ENCODE peak calls at places on chromosomes 3 and 15, in four cellular contexts. One of them, this sample, is unnamed.

GRCh38 chr3:27721717-27722564 is at the start of gene EOMES:
- DNase-seq in LoVo: peak
- DNase-seq in AG09309: no peak
- DNase-seq in stimulated activated CD4-positive, alpha-beta T cell treated with anti-CD3 and anti-CD28 coated beads, Interleukin-1b, Interleukin-23, amount 100 ng/mL, for 1 hour: no peak
- DNase-seq in this sample: peak

GRCh38 chr15:61253186-61253585 is 24.1 kb upstream of the RORA start:
- DNase-seq in LoVo: no peak
- DNase-seq in stimulated activated CD4-positive, alpha-beta T cell treated with anti-CD3 and anti-CD28 coated beads, Interleukin-1b, Interleukin-23, amount 100 ng/mL, for 1 hour: no peak
- DNase-seq in AG09309: no peak
- DNase-seq in this sample: no peak

GRCh38 chr15:37059051-37059450 is 41.3 kb downstream of the MEIS2 start:
- DNase-seq in stimulated activated CD4-positive, alpha-beta T cell treated with anti-CD3 and anti-CD28 coated beads, Interleukin-1b, Interleukin-23, amount 100 ng/mL, for 1 hour: no peak
- DNase-seq in AG09309: peak
- DNase-seq in LoVo: peak
- DNase-seq in this sample: no peak

GRCh38 chr15:45790325-45790943 is 155.6 kb downstream of the SQOR start:
- DNase-seq in LoVo: peak
- DNase-seq in stimulated activated CD4-positive, alpha-beta T cell treated with anti-CD3 and anti-CD28 coated beads, Interleukin-1b, Interleukin-23, amount 100 ng/mL, for 1 hour: no peak
- DNase-seq in AG09309: no peak
- DNase-seq in this sample: peak

GRCh38 chr15:76058714-76059319 is 968 bp upstream of the TMEM266 start:
- DNase-seq in AG09309: no peak
- DNase-seq in LoVo: no peak
- DNase-seq in stimulated activated CD4-positive, alpha-beta T cell treated with anti-CD3 and anti-CD28 coated beads, Interleukin-1b, Interleukin-23, amount 100 ng/mL, for 1 hour: no peak
- DNase-seq in this sample: peak

GRCh38 chr3:31106204-31106603 is 211.7 kb upstream of the GADL1 start:
- DNase-seq in stimulated activated CD4-positive, alpha-beta T cell treated with anti-CD3 and anti-CD28 coated beads, Interleukin-1b, Interleukin-23, amount 100 ng/mL, for 1 hour: no peak
- DNase-seq in LoVo: peak
- DNase-seq in AG09309: peak
- DNase-seq in this sample: no peak

GRCh38 chr15:39165026-39165706 is 415.7 kb upstream of the THBS1 start:
- DNase-seq in stimulated activated CD4-positive, alpha-beta T cell treated with anti-CD3 and anti-CD28 coated beads, Interleukin-1b, Interleukin-23, amount 100 ng/mL, for 1 hour: no peak
- DNase-seq in AG09309: no peak
- DNase-seq in LoVo: no peak
- DNase-seq in this sample: no peak

GRCh38 chr3:158683216-158683975 is 10.9 kb upstream of the LXN start:
- DNase-seq in LoVo: no peak
- DNase-seq in stimulated activated CD4-positive, alpha-beta T cell treated with anti-CD3 and anti-CD28 coated beads, Interleukin-1b, Interleukin-23, amount 100 ng/mL, for 1 hour: no peak
- DNase-seq in AG09309: peak
- DNase-seq in this sample: no peak

GRCh38 chr3:45198264-45199260 is 27.5 kb downstream of the TMEM158 start:
- DNase-seq in AG09309: no peak
- DNase-seq in stimulated activated CD4-positive, alpha-beta T cell treated with anti-CD3 and anti-CD28 coated beads, Interleukin-1b, Interleukin-23, amount 100 ng/mL, for 1 hour: no peak
- DNase-seq in LoVo: no peak
- DNase-seq in this sample: no peak